ENCODE peak calls at places on chromosomes 3 and 15, in six cellular contexts. A is T-cell, F is pulmonary artery endothelial cell, J is T-helper 1 cell, E is mammary epithelial cell, Z is AG04450. I is an unnamed sample.

GRCh38 chr15:78695849-78696248 is 54.8 kb upstream of the CHRNB4 start:
- DNase-seq in E (no peak), Z (no peak), A (no peak), J (no peak), F (no peak), I (no peak)

GRCh38 chr3:57757642-57758297 is 1.7 kb downstream of the SLMAP start:
- DNase-seq in A (no peak), J (no peak), E (peak; percentile 46), F (no peak), Z (no peak), I (no peak)

GRCh38 chr3:28907616-28908015 is 373.3 kb upstream of the RBMS3 start:
- DNase-seq in J (no peak), E (no peak), A (no peak), Z (no peak), F (no peak), I (no peak)

GRCh38 chr15:71725215-71725955 is 85.0 kb upstream of the NR2E3 start:
- DNase-seq in A (no peak), Z (no peak), E (peak; percentile 79), F (no peak), J (no peak), I (peak; percentile 63)

GRCh38 chr3:124775776-124776336 is 45.6 kb downstream of the UMPS start:
- DNase-seq in A (no peak), F (no peak), Z (no peak), J (no peak), E (no peak), I (no peak)

GRCh38 chr15:82093774-82094211 is 48.0 kb upstream of the MEX3B start:
- DNase-seq in A (no peak), E (peak; percentile 86), J (no peak), Z (peak; percentile 79), F (peak; percentile 66), I (peak; percentile 91)

GRCh38 chr3:20061331-20061730 is 21.1 kb downstream of the KAT2B start:
- DNase-seq in F (no peak), E (no peak), J (no peak), Z (no peak), A (no peak), I (no peak)

GRCh38 chr3:165643433-165643824 is 193.8 kb downstream of the BCHE start:
- DNase-seq in Z (peak; percentile 6), J (no peak), A (no peak), F (no peak), E (peak; percentile 5), I (peak; percentile 9)

GRCh38 chr3:122564155-122564912 is at the start of the genes DTX3L and PARP9:
- DNase-seq in A (peak; percentile 74), Z (no peak), F (peak; percentile 43), J (peak; percentile 84), E (peak; percentile 77), I (peak; percentile 91)

GRCh38 chr3:5217824-5218595 is 30.5 kb downstream of the EDEM1 start:
- DNase-seq in Z (peak; percentile 42), F (no peak), A (no peak), J (no peak), E (no peak), I (no peak)

GRCh38 chr15:75776075-75776443 is 63.4 kb upstream of the CSPG4 start:
- DNase-seq in E (peak; percentile 20), J (no peak), A (no peak), F (no peak), Z (no peak), I (no peak)

GRCh38 chr15:85583404-85584390 is 203.3 kb downstream of the AKAP13 start:
- DNase-seq in J (peak; percentile 30), E (peak; percentile 50), F (no peak), A (no peak), Z (no peak), I (peak; percentile 64)

GRCh38 chr3:11627612-11628011 is 16.1 kb downstream of the VGLL4 start:
- DNase-seq in J (no peak), Z (no peak), E (no peak), A (no peak), F (no peak), I (no peak)

GRCh38 chr15:25804451-25804850 is 58.7 kb downstream of the ATP10A start:
- DNase-seq in J (no peak), Z (no peak), E (no peak), F (no peak), A (no peak), I (no peak)

GRCh38 chr3:45191924-45192417 is 34.1 kb downstream of the TMEM158 start:
- DNase-seq in F (no peak), A (no peak), J (no peak), Z (no peak), E (no peak), I (no peak)

GRCh38 chr3:29311805-29312204 is 30.9 kb downstream of the RBMS3 start:
- DNase-seq in E (no peak), J (no peak), Z (no peak), F (no peak), A (no peak), I (no peak)

GRCh38 chr15:52100807-52101206 is 11.8 kb downstream of the BCL2L10 start:
- DNase-seq in F (peak; percentile 67), Z (peak; percentile 74), E (peak; percentile 87), A (no peak), J (no peak), I (no peak)

GRCh38 chr3:198093082-198093679 is 133.2 kb downstream of the LMLN start:
- DNase-seq in J (no peak), Z (no peak), F (no peak), E (no peak), A (no peak), I (no peak)

GRCh38 chr3:108959017-108959416 is 5.3 kb upstream of the GUCA1C start:
- DNase-seq in Z (no peak), J (no peak), F (no peak), A (no peak), E (peak; percentile 36), I (peak; percentile 20)

GRCh38 chr3:141421639-141422319 is 53.5 kb downstream of the ZBTB38 start:
- DNase-seq in Z (no peak), E (no peak), F (no peak), A (no peak), J (no peak), I (no peak)

GRCh38 chr15:81886586-81886985 is 159.2 kb downstream of the MEX3B start:
- DNase-seq in J (no peak), F (no peak), Z (no peak), E (no peak), A (no peak), I (peak; percentile 34)

GRCh38 chr3:107884719-107885460 is 205.9 kb downstream of the CD47 start:
- DNase-seq in Z (peak; percentile 10), E (peak; percentile 34), J (no peak), A (no peak), F (no peak), I (no peak)

GRCh38 chr15:93072440-93073394 is 16.3 kb downstream of the RGMA start:
- DNase-seq in F (no peak), E (peak; percentile 49), J (no peak), A (no peak), Z (no peak), I (peak; percentile 87)

GRCh38 chr15:33720952-33721351 is 247.3 kb upstream of the CHRM5 start:
- DNase-seq in F (peak; percentile 88), A (no peak), Z (no peak), J (no peak), E (peak; percentile 78), I (peak; percentile 77)

GRCh38 chr3:31361391-31362273 is 171.1 kb upstream of the STT3B start:
- DNase-seq in Z (no peak), F (no peak), J (no peak), A (no peak), E (peak; percentile 24), I (no peak)

GRCh38 chr3:40752492-40752891 is 227.7 kb downstream of the ZNF621 start:
- DNase-seq in F (no peak), J (no peak), A (no peak), E (no peak), Z (no peak), I (no peak)

GRCh38 chr3:177131927-177132636 is 65.2 kb downstream of the TBL1XR1 start:
- DNase-seq in F (no peak), A (no peak), J (no peak), Z (no peak), E (no peak), I (no peak)

GRCh38 chr3:172362583-172362982 is 85.7 kb downstream of the GHSR start:
- DNase-seq in J (no peak), F (no peak), Z (no peak), E (no peak), A (no peak), I (no peak)

I was measured in RWPE1.